ENCODE peak calls at places on chromosomes 5 and 9, in six cellular contexts. O is cardiac fibroblast; D is LNCaP clone FGC; P is CD4-positive, alpha-beta T cell; W is HL-60; M is activated CD8-positive, alpha-beta T cell treated with anti-CD3 and anti-CD28 coated beads for 36 hours. S is an unnamed sample.

GRCh38 chr5:24110019-24110615 is 534.7 kb downstream of the CDH10 start:
- DNase-seq in W (no peak), O (peak), M (no peak), D (peak), P (no peak), S (no peak)

GRCh38 chr5:7754997-7755596 is 95.8 kb downstream of the CFAP90 start:
- DNase-seq in W (no peak), O (peak), D (no peak), M (peak), P (no peak), S (no peak)

GRCh38 chr9:123710299-123710698 is 219.6 kb downstream of the DENND1A start:
- DNase-seq in W (no peak), D (no peak), P (no peak), O (peak), M (no peak), S (no peak)

GRCh38 chr9:27227192-27227591 is 69.8 kb downstream of the EQTN start:
- DNase-seq in O (peak), W (peak), D (no peak), P (no peak), M (no peak), S (no peak)

GRCh38 chr9:121861501-121862180 is 210.2 kb downstream of the DAB2IP start:
- DNase-seq in W (no peak), O (peak), M (peak), D (no peak), P (no peak), S (no peak)

GRCh38 chr9:135300346-135301141 is 179.0 kb upstream of the PPP1R26 start:
- DNase-seq in D (no peak), P (no peak), O (no peak), W (no peak), M (no peak), S (no peak)

GRCh38 chr5:64149857-64150521 is 15.7 kb upstream of the RNF180 start:
- DNase-seq in M (no peak), D (no peak), P (no peak), W (no peak), O (no peak), S (no peak)

GRCh38 chr9:118009585-118009984 is 305.4 kb downstream of the TLR4 start:
- DNase-seq in P (no peak), D (no peak), O (no peak), M (no peak), W (no peak), S (no peak)

GRCh38 chr5:2749514-2750025 is 1.9 kb downstream of the IRX2 start:
- DNase-seq in D (no peak), P (no peak), M (no peak), W (no peak), O (no peak), S (no peak)

GRCh38 chr5:37552770-37553719 is 173.9 kb downstream of the WDR70 start:
- DNase-seq in D (no peak), P (no peak), O (peak), M (no peak), W (no peak), S (no peak)

GRCh38 chr5:133317558-133317957 is 265.7 kb downstream of the HSPA4 start:
- DNase-seq in P (no peak), D (no peak), W (no peak), O (no peak), M (peak), S (no peak)

GRCh38 chr5:133319244-133319643 is 267.4 kb downstream of the HSPA4 start:
- DNase-seq in D (no peak), M (no peak), W (no peak), P (no peak), O (no peak), S (no peak)

GRCh38 chr5:133319905-133320520 is 268.2 kb downstream of the HSPA4 start:
- DNase-seq in P (no peak), D (no peak), M (no peak), W (no peak), O (peak), S (no peak)

GRCh38 chr5:133314086-133314485 is 262.3 kb downstream of the HSPA4 start:
- DNase-seq in P (no peak), W (no peak), O (no peak), D (peak), M (no peak), S (no peak)

DNA sequence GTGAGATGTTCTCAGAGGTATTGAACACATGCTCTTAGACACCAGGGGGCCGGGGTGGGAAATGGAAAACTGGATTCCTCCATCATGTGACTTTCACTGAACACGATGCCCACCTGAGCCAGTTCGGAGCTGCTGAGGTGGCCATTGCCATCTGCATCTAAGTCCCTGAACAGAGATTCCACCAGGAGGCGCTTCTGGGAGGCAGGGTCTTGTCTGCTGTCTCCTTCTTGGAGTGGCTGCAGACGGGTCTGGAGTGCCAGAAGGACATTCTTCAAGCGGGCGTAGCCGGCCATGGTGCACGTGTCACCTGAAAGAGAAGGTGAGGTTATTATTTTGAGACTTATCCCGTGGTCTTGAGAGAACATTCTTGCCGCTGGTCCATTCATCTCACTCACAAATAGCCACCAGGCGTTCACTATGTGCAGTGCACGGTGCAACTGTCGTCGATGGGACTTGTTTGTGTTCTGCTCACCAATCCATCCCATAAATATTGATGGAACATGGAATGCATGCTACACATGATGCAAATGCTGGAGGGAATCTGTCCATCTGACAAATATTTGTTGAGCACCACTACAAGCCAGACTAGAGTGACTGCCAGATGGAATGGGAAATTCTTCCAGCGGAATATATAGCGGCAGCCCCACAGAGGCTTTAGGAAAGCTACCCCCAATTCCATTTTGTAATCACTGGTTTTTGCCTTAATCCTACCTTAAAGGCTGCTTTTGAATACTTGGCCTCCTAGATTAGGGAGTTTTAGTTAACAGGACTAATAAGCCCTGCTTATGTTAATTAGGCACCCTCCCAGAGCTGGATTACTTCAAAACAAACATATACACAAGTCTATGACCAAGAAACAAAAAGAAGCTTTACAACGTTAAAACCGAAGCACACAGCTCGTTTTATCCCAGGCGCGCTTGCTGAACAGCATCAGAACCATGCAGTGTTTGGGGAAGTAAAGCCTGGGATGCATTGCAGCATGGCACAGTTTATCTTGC is 264.8 kb downstream of the HSPA4 start:
- DNase-seq in P (no peak), O (no peak), W (no peak), D (no peak), M (peak), S (no peak)
- TF ChIP-seq CTCF in P (no peak), O (no peak), W (peak), D (peak), M (no peak), S (no peak)

DNA sequence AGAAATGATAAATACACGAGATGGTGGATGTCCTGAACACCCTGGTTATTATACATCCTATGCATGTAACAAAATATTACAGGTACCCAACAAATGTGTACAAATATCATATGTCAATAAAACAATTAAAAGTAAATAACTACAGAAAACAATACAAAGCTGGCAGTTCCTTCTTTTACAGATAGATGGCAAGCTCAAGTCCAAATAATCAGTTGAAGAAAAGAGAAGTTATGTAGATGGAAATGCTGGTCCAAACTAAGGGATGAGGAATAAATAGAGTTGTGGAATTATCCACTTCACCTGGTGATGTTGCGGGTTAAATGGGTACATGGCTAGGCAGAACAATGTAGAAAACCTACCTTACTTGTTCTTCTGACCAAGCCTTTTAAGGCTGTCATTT is 79.4 kb downstream of the PALM2AKAP2 start:
- DNase-seq in O (peak), W (no peak), M (no peak), P (no peak), D (no peak), S (no peak)
- TF ChIP-seq CTCF in O (peak), W (peak), M (no peak), P (no peak), D (peak), S (no peak)

GRCh38 chr5:66724740-66725139 is 128.5 kb downstream of the MAST4 start:
- DNase-seq in W (no peak), O (peak), D (no peak), M (no peak), P (no peak), S (no peak)
- TF ChIP-seq CTCF in W (no peak), O (peak), D (peak), M (peak), P (no peak), S (no peak)

GRCh38 chr9:105447814-105448812 is at the start of gene FSD1L:
- DNase-seq in W (peak), P (peak), O (peak), D (peak), M (peak), S (peak)

GRCh38 chr9:105452185-105452584 is 4.4 kb downstream of the FSD1L start:
- DNase-seq in O (no peak), P (no peak), M (no peak), W (no peak), D (no peak), S (no peak)

GRCh38 chr9:105445203-105445881 is 2.5 kb upstream of the FSD1L start:
- DNase-seq in D (no peak), M (no peak), O (peak), W (no peak), P (no peak), S (no peak)

GRCh38 chr9:105447386-105447813 is 434 bp upstream of the FSD1L start:
- DNase-seq in O (no peak), D (no peak), W (no peak), M (no peak), P (no peak), S (no peak)

DNA sequence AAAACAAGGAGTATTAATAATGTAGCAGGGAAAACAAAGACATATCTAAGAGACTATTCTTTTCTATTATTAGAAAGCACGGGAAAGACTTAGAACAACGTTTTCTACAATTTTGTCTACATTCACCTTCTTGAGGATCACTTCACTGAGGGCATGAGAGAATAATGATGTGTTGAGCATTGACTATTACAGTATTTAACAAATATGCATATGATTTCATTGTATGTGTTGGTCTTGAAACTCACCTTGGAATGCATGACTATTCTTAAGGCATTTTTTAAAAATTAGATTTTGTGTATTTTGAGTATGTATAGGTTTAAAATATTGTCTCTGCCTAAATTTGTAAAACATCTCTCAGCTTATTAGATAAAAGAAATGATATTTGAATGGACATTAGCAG is 1.2 kb downstream of the FSD1L start:
- DNase-seq in M (no peak), D (no peak), P (no peak), O (peak), W (no peak), S (no peak)
- TF ChIP-seq CTCF in M (no peak), D (no peak), P (no peak), O (no peak), W (no peak), S (no peak)

S was measured in omental fat pad.